ENCODE peak calls at places on chromosomes 2 and 18, in ten cellular contexts. G is cardiac fibroblast; V is dorsolateral prefrontal cortex; N is A549; D is activated CD8-positive, alpha-beta T cell treated with anti-CD3 and anti-CD28 coated beads for 36 hours; L is K562; P is CD8-positive, alpha-beta T cell; Y is NB4; Q is MCF 10A; Z is psoas muscle. S is an unnamed sample.

GRCh38 chr2:144409241-144409640 is 110.7 kb downstream of the ZEB2 start:
- DNase-seq in Z (no peak), D (no peak), G (no peak), P (no peak), V (no peak), Y (no peak), L (no peak), N (no peak), Q (no peak), S (no peak)

GRCh38 chr2:43110442-43110871 is 115.9 kb downstream of the ZFP36L2 start:
- DNase-seq in N (peak; percentile 69), P (no peak), Y (no peak), L (no peak), Z (no peak), G (peak; percentile 92), V (no peak), Q (no peak), D (no peak), S (no peak)

GRCh38 chr2:152542344-152542994 is 174.8 kb downstream of the PRPF40A start:
- DNase-seq in V (no peak), Q (no peak), G (no peak), Y (no peak), L (no peak), N (no peak), P (no peak), Z (no peak), D (no peak), S (no peak)

GRCh38 chr18:62329676-62330454 is 4.8 kb downstream of the TNFRSF11A start:
- DNase-seq in G (peak; percentile 75), P (peak; percentile 20), Y (no peak), Z (no peak), N (no peak), Q (peak; percentile 36), V (no peak), D (peak; percentile 66), L (no peak), S (peak; percentile 27)

GRCh38 chr2:42090216-42090615 is 42.4 kb downstream of the PKDCC start:
- DNase-seq in G (no peak), N (no peak), Z (no peak), D (no peak), Y (no peak), P (no peak), V (no peak), L (no peak), Q (no peak), S (no peak)

GRCh38 chr2:54444503-54444902 is 11.6 kb upstream of the SPTBN1 start:
- DNase-seq in Q (no peak), Y (no peak), N (no peak), L (no peak), Z (no peak), G (no peak), P (no peak), V (no peak), D (no peak), S (no peak)

GRCh38 chr2:184072470-184072869 is 525.9 kb upstream of the ZNF804A start:
- DNase-seq in G (no peak), L (no peak), Q (no peak), N (no peak), P (no peak), V (no peak), Y (no peak), Z (no peak), D (no peak), S (no peak)

GRCh38 chr18:79318142-79318673 is 77.5 kb upstream of the NFATC1 start:
- DNase-seq in L (no peak), Q (no peak), V (no peak), Y (no peak), P (no peak), D (peak; percentile 31), Z (no peak), N (no peak), G (no peak), S (no peak)

GRCh38 chr2:238043851-238044250 is 16.9 kb upstream of the SCLY start:
- DNase-seq in Y (no peak), G (no peak), Z (no peak), Q (no peak), N (no peak), P (no peak), V (no peak), L (no peak), D (no peak), S (no peak)

GRCh38 chr2:238042849-238043584 is 17.8 kb upstream of the SCLY start:
- DNase-seq in N (no peak), V (no peak), D (no peak), Y (no peak), P (no peak), Q (no peak), L (no peak), G (peak; percentile 22), Z (no peak), S (no peak)

GRCh38 chr2:238040918-238041317 is 19.9 kb upstream of the SCLY start:
- DNase-seq in V (no peak), G (no peak), Z (no peak), L (no peak), N (no peak), Q (no peak), Y (no peak), P (no peak), D (no peak), S (no peak)

GRCh38 chr2:238045575-238045974 is 15.2 kb upstream of the SCLY start:
- DNase-seq in D (no peak), Z (no peak), Y (no peak), L (no peak), N (no peak), P (no peak), Q (no peak), V (no peak), G (no peak), S (no peak)

DNA sequence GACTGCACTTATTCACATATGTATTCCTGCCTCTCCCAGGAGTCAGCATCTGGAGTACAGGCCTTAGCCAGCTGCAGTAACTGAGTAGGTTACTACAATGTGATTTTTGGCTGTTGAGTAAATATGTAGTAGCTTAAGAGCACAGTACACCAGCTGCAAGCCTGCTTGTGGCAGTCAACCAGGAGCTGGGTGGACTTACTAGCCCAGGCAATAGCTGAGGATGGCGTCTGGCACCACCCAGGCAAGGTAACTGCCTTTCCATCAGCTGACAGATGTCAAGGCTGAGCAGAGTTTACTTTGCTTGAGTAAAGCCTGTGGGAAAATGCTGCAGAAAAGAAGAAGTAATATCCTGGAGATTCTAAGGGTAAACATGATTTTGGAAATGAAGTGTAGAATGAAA is 13.9 kb upstream of the SCLY start:
- DNase-seq in D (no peak), L (no peak), G (no peak), Z (no peak), N (no peak), P (no peak), V (no peak), Y (no peak), Q (no peak), S (no peak)
- TF ChIP-seq CTCF in D (no peak), L (no peak), G (no peak), Z (no peak), N (no peak), P (no peak), V (no peak), Y (no peak), Q (no peak), S (no peak)

GRCh38 chr18:48641981-48642380 is 103.2 kb downstream of the CTIF start:
- DNase-seq in Q (no peak), D (no peak), L (no peak), P (no peak), Z (no peak), G (no peak), N (no peak), V (no peak), Y (no peak), S (no peak)

GRCh38 chr18:48638896-48639771 is 100.3 kb downstream of the CTIF start:
- DNase-seq in V (no peak), G (no peak), P (no peak), Z (no peak), N (no peak), Y (no peak), Q (no peak), D (no peak), L (no peak), S (no peak)

GRCh38 chr18:48638451-48638850 is 99.6 kb downstream of the CTIF start:
- DNase-seq in V (no peak), Q (no peak), P (no peak), Y (no peak), G (no peak), N (no peak), D (no peak), L (no peak), Z (no peak), S (no peak)

GRCh38 chr18:48640566-48641270 is 101.9 kb downstream of the CTIF start:
- DNase-seq in P (no peak), G (no peak), D (no peak), V (no peak), Q (peak; percentile 30), Y (no peak), N (no peak), Z (no peak), L (no peak), S (no peak)

GRCh38 chr18:48639772-48640432 is 101.1 kb downstream of the CTIF start:
- DNase-seq in Q (peak; percentile 13), P (no peak), N (no peak), Y (peak; percentile 18), D (peak; percentile 11), Z (no peak), V (no peak), G (no peak), L (peak; percentile 24), S (no peak)
- TF ChIP-seq CTCF in Q (no peak), P (no peak), N (peak; percentile 9), Y (peak; percentile 24), D (no peak), Z (peak; percentile 26), V (no peak), G (peak; percentile 50), L (no peak), S (no peak)

DNA sequence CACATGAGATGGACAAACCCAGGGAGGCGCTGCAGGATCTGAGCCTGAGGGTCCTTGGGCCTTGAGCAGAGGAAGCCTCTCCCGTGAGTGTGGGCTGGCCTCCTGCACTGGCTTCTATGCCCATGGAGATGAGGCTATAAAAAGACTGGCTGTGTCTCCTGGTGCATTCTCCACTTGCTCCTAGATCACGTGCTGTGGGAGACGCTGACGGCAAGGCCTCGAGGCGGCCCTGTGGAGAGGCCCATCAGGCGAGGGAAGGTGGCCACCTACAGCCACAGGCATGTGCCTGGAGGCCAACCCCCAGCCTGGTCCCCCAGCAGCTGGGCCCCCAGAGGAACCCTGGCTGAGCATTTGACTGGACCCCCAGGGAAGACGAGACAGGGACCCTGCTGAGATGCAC is 198.9 kb downstream of the TWIST2 start:
- DNase-seq in N (no peak), L (no peak), D (no peak), V (no peak), Z (no peak), G (no peak), Q (no peak), P (no peak), Y (no peak), S (no peak)
- TF ChIP-seq CTCF in N (no peak), L (no peak), D (no peak), V (no peak), Z (no peak), G (no peak), Q (no peak), P (no peak), Y (no peak), S (no peak)

DNA sequence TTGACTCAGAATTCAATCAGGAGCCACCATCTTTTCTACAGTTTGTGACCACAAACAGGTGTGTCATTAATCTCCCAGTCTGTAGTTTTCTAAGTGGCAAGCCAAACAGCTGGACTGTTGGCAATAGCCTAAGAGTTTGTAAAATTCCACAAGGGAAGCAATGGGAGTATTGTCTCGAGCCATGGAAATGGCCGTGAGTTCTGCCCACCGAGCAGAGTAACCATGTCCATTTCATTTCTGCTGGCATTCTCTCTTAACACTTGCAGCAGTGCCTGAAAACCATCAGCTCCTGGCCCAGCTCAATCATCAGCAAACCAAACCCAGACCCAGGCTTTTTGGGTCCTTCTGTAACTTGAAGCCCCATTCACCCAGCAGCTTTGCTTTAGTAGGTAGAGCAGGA is 387.8 kb upstream of the CDH7 start:
- DNase-seq in P (no peak), Y (no peak), V (no peak), D (no peak), N (no peak), L (no peak), Z (no peak), Q (no peak), G (no peak), S (no peak)
- TF ChIP-seq CTCF in P (no peak), Y (no peak), V (no peak), D (no peak), N (no peak), L (no peak), Z (no peak), Q (no peak), G (no peak), S (no peak)

S was measured in natural killer cell.